ENCODE peak calls at places on chromosomes 3 and 15, in eight cellular contexts. E, R, V, A, B, N, D and F are unnamed samples. For H3K36me3, the result is how much of the 10 kb centered on the place peaks cover.

GRCh38 chr3:133836497-133837158 is 31.0 kb downstream of the SRPRB start:
- DNase-seq in N (no peak), E (no peak), D (no peak), V (peak), A (no peak), R (no peak), B (peak), F (no peak)

GRCh38 chr3:156461889-156462288 is 93.0 kb downstream of the SSR3 start:
- DNase-seq in E (no peak), R (no peak), B (no peak), D (no peak), V (no peak), N (no peak), A (no peak), F (no peak)

GRCh38 chr3:57164217-57164605 is 942 bp downstream of the IL17RD start:
- DNase-seq in N (no peak), B (no peak), A (no peak), D (peak), E (no peak), R (peak), V (peak), F (no peak)

GRCh38 chr3:41327718-41328117 is 128.4 kb downstream of the CTNNB1 start:
- DNase-seq in N (no peak), B (no peak), A (peak), R (no peak), V (no peak), D (no peak), E (no peak), F (no peak)

GRCh38 chr15:31457631-31458526 is 131.2 kb downstream of the KLF13 start:
- DNase-seq in A (peak), D (peak), N (no peak), B (no peak), E (peak), R (no peak), V (peak), F (no peak)

GRCh38 chr3:142502187-142502985 is 54.5 kb upstream of the XRN1 start:
- DNase-seq in D (no peak), N (no peak), V (no peak), B (no peak), R (no peak), E (no peak), A (no peak), F (no peak)

GRCh38 chr3:117103645-117104044 is 394.1 kb downstream of the TUSC7 start:
- DNase-seq in D (peak), B (no peak), N (no peak), E (no peak), R (no peak), V (no peak), A (no peak), F (no peak)

GRCh38 chr3:62798000-62798399 is 77.2 kb downstream of the CADPS start:
- DNase-seq in N (no peak), R (no peak), V (peak), E (no peak), D (no peak), B (no peak), A (no peak), F (no peak)

GRCh38 chr3:169666501-169667379 is 3.2 kb upstream of the MECOM start:
- DNase-seq in N (no peak), R (no peak), V (peak), B (no peak), D (no peak), E (no peak), A (no peak), F (no peak)

GRCh38 chr15:59300618-59301139 is 72.0 kb downstream of the MYO1E start:
- DNase-seq in D (no peak), V (peak), E (no peak), N (no peak), A (no peak), B (no peak), R (peak), F (peak)

GRCh38 chr3:193590088-193590856 is 2.7 kb upstream of the OPA1 start:
- DNase-seq in D (peak), V (no peak), E (no peak), R (no peak), N (no peak), B (no peak), A (peak), F (no peak)

GRCh38 chr15:95498956-95499355 is 831.5 kb upstream of the NR2F2 start:
- DNase-seq in D (no peak), B (no peak), N (no peak), E (no peak), A (no peak), R (no peak), V (no peak), F (no peak)

GRCh38 chr3:111260878-111261277 is 189.3 kb downstream of the NECTIN3 start:
- DNase-seq in R (no peak), E (no peak), D (no peak), A (no peak), N (no peak), B (no peak), V (no peak), F (no peak)

GRCh38 chr3:49751501-49751900 is 27.8 kb upstream of the GMPPB start:
- DNase-seq in R (no peak), V (no peak), B (no peak), E (no peak), A (no peak), D (no peak), N (no peak), F (no peak)

GRCh38 chr3:94440767-94441493 is 378.1 kb downstream of the NSUN3 start:
- DNase-seq in V (no peak), N (no peak), A (peak), E (no peak), D (peak), R (no peak), B (no peak), F (no peak)

GRCh38 chr3:194484614-194485013 is 2.2 kb downstream of the ATP13A3 start:
- DNase-seq in R (no peak), V (no peak), N (no peak), D (no peak), B (no peak), A (no peak), E (no peak), F (no peak)

GRCh38 chr3:158725348-158725966 is 6.8 kb downstream of the RARRES1 start:
- DNase-seq in D (peak), A (peak), V (peak), E (no peak), R (peak), N (no peak), B (no peak), F (no peak)

GRCh38 chr15:80662756-80663553 is 32.2 kb upstream of the ABHD17C start:
- DNase-seq in N (no peak), V (no peak), A (no peak), B (no peak), R (peak), E (no peak), D (no peak), F (no peak)

GRCh38 chr3:66723231-66723630 is 222.4 kb upstream of the LRIG1 start:
- DNase-seq in E (no peak), D (peak), A (peak), N (no peak), V (no peak), B (no peak), R (no peak), F (no peak)

GRCh38 chr3:128282392-128283196 is 129.3 kb downstream of the EEFSEC start:
- DNase-seq in R (peak), E (no peak), A (peak), B (no peak), N (peak), V (peak), D (peak), F (no peak)

GRCh38 chr15:74584779-74585178 is 30.9 kb upstream of the CLK3 start:
- DNase-seq in N (no peak), B (no peak), V (no peak), D (no peak), R (no peak), E (no peak), A (no peak), F (no peak)

GRCh38 chr3:42539871-42540714 is 37.6 kb downstream of the VIPR1 start:
- DNase-seq in N (no peak), V (peak), B (peak), A (no peak), D (peak), E (peak), R (peak), F (peak)

GRCh38 chr15:40470423-40471104 is at the start of gene CHST14:
- DNase-seq in V (peak), B (peak), E (peak), N (peak), R (peak), D (peak), A (peak), F (peak)

GRCh38 chr3:59149166-59149565 is 99.3 kb upstream of the CFAP20DC start:
- DNase-seq in E (no peak), N (no peak), A (no peak), V (no peak), B (no peak), D (no peak), R (no peak), F (no peak)

GRCh38 chr3:89488800-89489580 is 381.6 kb downstream of the EPHA3 start:
- DNase-seq in N (no peak), A (no peak), E (no peak), D (peak), R (no peak), V (no peak), B (no peak), F (no peak)

GRCh38 chr3:46503194-46503924 is 5.6 kb downstream of the RTP3 start:
- DNase-seq in B (no peak), R (no peak), E (peak), N (no peak), D (no peak), A (no peak), V (no peak), F (no peak)

GRCh38 chr3:73226026-73226425 is 164.6 kb downstream of the EBLN2 start:
- DNase-seq in V (no peak), E (no peak), B (no peak), N (no peak), R (no peak), A (no peak), D (no peak), F (no peak)

GRCh38 chr15:97585408-97585807 is 375.1 kb upstream of the ARRDC4 start:
- DNase-seq in B (no peak), D (no peak), R (no peak), E (no peak), A (no peak), N (no peak), V (no peak), F (no peak)

GRCh38 chr3:127038476-127038875 is 55.6 kb downstream of the PLXNA1 start:
- DNase-seq in E (no peak), A (no peak), B (no peak), N (no peak), D (no peak), V (no peak), R (no peak), F (no peak)

GRCh38 chr3:36514171-36514570 is 133.9 kb downstream of the STAC start:
- DNase-seq in V (no peak), N (no peak), B (no peak), D (peak), E (no peak), R (no peak), A (no peak), F (no peak)

GRCh38 chr15:62719316-62719715 is 323.2 kb upstream of the TPM1 start:
- DNase-seq in A (peak), N (no peak), B (no peak), E (no peak), R (no peak), V (no peak), D (peak), F (no peak)
- H3K36me3 ChIP-seq in A (under half), N (under half), B (under half), E (under half), R (under half), V (half or more), D (under half), F (under half)

GRCh38 chr3:108073712-108074431 is 17.0 kb downstream of the CD47 start:
- DNase-seq in R (no peak), V (no peak), D (peak), B (no peak), A (no peak), E (no peak), N (no peak), F (no peak)
- H3K36me3 ChIP-seq in R (under half), V (under half), D (under half), B (under half), A (under half), E (half or more), N (under half), F (under half)

DNA sequence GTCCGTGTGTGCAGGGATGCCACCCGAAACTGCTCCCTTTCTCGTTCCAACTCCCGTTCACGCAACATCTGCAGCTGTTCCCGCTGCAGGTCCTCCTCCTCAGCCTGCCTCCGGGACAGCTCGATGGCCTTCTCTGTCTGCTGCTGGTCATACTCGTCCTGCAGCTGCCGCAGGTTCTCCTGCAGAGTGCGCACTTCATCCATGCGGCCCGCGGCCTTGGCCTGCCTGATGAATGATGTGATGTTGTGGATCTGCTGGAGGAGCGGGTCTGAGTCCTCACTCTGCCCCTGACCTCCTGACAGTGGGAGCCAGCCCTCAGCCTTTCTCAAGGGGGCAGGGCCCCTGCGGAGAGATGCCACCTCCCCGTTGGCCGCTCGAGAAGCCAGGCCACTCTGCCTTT is 9.4 kb upstream of the MRPS25 start:
- DNase-seq in N (no peak), E (no peak), V (no peak), A (no peak), B (no peak), R (no peak), D (no peak), F (no peak)
- H3K36me3 ChIP-seq in N (under half), E (half or more), V (under half), A (half or more), B (under half), R (half or more), D (under half), F (half or more)

GRCh38 chr3:100366424-100366823 is 31.9 kb downstream of the NIT2 start:
- DNase-seq in B (no peak), V (no peak), E (no peak), A (no peak), D (no peak), R (no peak), N (no peak), F (no peak)
- H3K36me3 ChIP-seq in B (under half), V (half or more), E (half or more), A (under half), D (half or more), R (half or more), N (under half), F (under half)

GRCh38 chr3:149162007-149162406 is 32.6 kb downstream of the HPS3 start:
- DNase-seq in A (no peak), R (no peak), N (no peak), D (no peak), V (no peak), E (no peak), B (no peak), F (no peak)

GRCh38 chr3:149163066-149163465 is 33.6 kb downstream of the HPS3 start:
- DNase-seq in E (peak), D (no peak), R (no peak), A (no peak), N (no peak), B (no peak), V (no peak), F (no peak)

DNA sequence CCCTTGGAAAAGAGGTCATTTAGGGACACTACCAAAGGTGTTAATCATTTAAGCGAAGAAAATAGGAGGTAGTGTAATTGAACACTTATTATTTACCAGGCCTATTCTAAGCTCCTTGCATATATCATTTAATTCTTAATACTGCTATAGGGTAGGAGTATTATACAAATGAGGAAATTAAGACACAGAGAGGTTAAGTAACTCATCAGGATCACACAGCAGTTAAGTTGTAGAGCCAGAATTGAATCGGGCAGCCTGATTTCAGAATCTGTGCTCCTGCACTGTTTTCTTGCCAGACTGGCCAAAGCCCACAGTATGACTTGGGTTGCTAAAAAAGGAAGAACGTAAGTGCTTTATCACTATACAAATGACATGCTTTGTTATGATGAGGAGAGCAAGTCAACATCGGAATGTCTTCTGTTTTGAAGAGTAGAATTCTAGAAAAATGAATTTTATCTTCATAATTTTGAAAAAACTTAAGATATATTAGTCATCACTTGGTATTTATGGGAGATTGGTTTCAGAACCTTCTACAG is 31.4 kb downstream of the HPS3 start:
- DNase-seq in N (no peak), R (no peak), E (no peak), B (no peak), A (peak), V (no peak), D (no peak), F (no peak)
- H3K36me3 ChIP-seq in N (under half), R (half or more), E (half or more), B (under half), A (under half), V (under half), D (under half), F (under half)

DNA sequence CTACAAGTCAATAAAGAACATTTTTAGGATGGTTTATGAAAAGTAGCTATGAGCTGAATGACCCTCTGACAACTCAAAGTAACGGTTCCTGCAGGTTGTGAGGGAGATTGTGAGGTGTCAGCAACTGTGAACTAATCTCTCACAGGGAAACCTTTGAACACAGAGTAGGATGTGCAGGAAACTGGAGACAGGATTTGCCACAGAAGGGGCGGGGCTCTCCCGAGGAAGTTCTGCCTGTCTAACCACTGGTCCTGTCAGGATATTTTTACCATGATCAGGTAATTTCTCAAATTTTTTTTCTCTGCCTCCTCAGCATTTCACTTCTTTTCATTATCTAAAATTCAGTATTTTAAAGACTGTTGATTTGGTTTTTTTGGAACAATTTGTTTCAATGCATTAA is 33.3 kb downstream of the LEO1 start:
- DNase-seq in E (no peak), R (no peak), D (no peak), A (no peak), V (no peak), B (no peak), N (no peak), F (no peak)
- H3K36me3 ChIP-seq in E (half or more), R (under half), D (under half), A (under half), V (under half), B (under half), N (under half), F (under half)

GRCh38 chr3:53234841-53235232 is 21.0 kb downstream of the TKT start:
- DNase-seq in A (no peak), E (no peak), D (no peak), B (no peak), R (no peak), N (no peak), V (no peak), F (no peak)
- H3K36me3 ChIP-seq in A (half or more), E (half or more), D (under half), B (under half), R (under half), N (under half), V (half or more), F (under half)